ENCODE peak calls at places on chromosomes 6 and 20, in seven cellular contexts. N is NB4, U is K562, I is spleen, Q is body of pancreas, D is lower leg skin, G is heart left ventricle. L is an unnamed sample.
A peak's percentile ranks its signal among the peaks of the same experiment; 100 is the strongest.

GRCh38 chr6:125787791-125788190 is 3.0 kb upstream of the NCOA7 start:
- DNase-seq in N (no peak), U (peak; percentile 45), I (no peak), Q (no peak), D (no peak), G (no peak), L (no peak)

GRCh38 chr6:77474286-77474956 is 11.1 kb upstream of the HTR1B start:
- DNase-seq in N (no peak), U (no peak), I (no peak), Q (no peak), D (no peak), G (no peak), L (no peak)

GRCh38 chr6:89007209-89008001 is 44.0 kb upstream of the RNGTT start:
- DNase-seq in N (no peak), U (no peak), I (no peak), Q (no peak), D (no peak), G (no peak), L (no peak)

GRCh38 chr6:169084067-169084466 is 169.6 kb downstream of the THBS2 start:
- DNase-seq in N (no peak), U (no peak), I (no peak), Q (no peak), D (no peak), G (no peak), L (no peak)

GRCh38 chr6:42532038-42532669 is 31.7 kb upstream of the UBR2 start:
- DNase-seq in N (peak; percentile 86), U (peak; percentile 79), I (no peak), Q (peak; percentile 45), D (no peak), G (no peak), L (no peak)

GRCh38 chr6:19891446-19891845 is 54.3 kb downstream of the ID4 start:
- DNase-seq in N (no peak), U (no peak), I (no peak), Q (no peak), D (no peak), G (no peak), L (no peak)

GRCh38 chr6:39231844-39232243 is 2.6 kb upstream of the KCNK5 start:
- DNase-seq in N (no peak), U (no peak), I (peak; percentile 13), Q (no peak), D (no peak), G (no peak), L (no peak)

GRCh38 chr6:1856381-1856780 is 246.7 kb downstream of the FOXC1 start:
- DNase-seq in N (no peak), U (no peak), I (no peak), Q (no peak), D (no peak), G (no peak), L (no peak)

GRCh38 chr20:31673435-31673834 is 35.7 kb downstream of the COX4I2 start:
- DNase-seq in N (no peak), U (no peak), I (no peak), Q (no peak), D (no peak), G (no peak), L (no peak)

DNA sequence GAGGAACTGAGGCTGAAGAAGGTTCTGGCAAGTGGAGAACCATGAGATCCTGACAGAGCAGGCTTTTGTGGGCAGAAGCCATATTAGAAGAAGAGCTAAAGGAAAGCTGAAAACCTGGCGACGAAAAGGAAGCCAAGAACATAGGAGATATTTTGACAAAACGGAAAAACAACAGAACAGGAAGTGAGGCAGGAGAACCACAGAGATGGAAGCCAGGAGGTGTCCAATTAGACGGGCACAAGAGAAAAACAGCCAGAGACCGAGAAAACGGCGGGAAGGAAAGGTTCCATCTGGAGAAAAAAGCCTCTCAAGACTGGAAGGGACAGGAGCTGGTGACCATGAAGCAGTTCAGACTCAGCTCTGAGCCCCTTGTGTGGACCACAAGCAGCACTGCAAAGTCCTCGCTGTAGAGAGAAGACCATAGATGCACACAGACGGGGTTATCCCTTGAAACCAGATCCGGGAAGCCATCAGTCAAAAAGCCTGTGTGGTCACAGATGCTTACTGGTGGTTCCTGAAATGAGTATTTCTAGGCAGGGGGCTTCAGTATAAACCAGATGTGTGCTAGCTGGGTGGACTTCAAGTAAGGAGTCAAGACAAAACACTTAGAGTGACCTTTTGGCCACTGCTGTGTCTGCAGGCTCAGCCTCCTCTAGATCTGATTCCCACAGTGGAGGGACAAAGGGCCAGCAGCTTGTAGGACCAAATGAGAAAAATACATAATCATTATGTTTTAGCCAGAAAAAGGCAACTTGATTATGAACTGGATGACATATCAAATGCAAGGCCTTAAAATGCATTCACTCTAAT is 30.7 kb downstream of the SSR1 start:
- DNase-seq in N (no peak), U (no peak), I (no peak), Q (no peak), D (no peak), G (no peak), L (no peak)
- TF ChIP-seq POLR2A in N (no peak), U (peak; percentile 39), I (no peak), Q (no peak), D (no peak), G (no peak), L (no peak)

DNA sequence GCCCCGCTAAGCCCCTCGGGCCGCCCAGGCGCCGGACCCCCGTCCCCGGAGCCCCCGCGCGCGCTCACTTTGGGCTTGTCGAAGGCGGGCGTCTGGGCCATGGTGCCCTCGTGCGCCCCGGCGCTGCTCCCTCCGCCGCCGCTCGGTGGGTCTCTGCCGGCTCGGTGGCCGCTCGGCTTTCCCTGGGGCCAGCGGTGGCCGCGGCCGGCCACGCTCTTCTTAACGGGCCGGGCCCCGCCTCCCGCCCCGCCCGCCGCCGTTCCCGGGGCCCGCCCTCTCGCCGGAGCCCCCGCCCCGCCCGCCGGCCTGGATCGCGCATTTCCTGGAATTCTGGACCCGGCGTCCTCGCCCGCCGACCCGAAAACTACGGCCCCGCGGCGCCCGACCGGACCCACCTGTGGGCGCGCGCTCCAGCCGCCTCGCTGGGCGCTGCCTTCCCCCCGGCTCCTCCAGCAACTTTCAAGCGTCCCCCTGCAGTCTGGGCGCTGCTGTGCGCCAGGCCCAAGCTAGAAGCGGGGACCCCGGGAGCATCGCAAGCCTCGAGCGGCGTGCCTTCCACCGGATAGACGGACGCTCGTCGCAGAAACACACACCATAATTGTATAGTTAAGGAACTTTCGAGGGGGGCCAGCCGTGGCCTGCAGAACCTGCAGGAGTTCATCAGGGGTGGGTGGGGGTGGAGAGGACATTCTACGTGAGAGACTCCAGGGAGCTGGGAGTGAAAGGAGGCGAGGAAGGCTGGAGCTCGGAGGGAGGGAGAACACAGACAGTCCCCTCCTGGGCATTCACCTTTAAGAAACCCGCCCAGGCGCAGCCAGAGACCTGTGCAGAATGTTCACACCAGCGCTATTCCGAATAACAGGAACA is at the start of gene ADA:
- DNase-seq in N (peak; percentile 73), U (peak; percentile 66), I (peak; percentile 90), Q (peak; percentile 56), D (no peak), G (peak; percentile 73), L (no peak)
- TF ChIP-seq POLR2A in N (peak; percentile 40), U (no peak), I (no peak), Q (no peak), D (no peak), G (peak; percentile 67), L (no peak)

DNA sequence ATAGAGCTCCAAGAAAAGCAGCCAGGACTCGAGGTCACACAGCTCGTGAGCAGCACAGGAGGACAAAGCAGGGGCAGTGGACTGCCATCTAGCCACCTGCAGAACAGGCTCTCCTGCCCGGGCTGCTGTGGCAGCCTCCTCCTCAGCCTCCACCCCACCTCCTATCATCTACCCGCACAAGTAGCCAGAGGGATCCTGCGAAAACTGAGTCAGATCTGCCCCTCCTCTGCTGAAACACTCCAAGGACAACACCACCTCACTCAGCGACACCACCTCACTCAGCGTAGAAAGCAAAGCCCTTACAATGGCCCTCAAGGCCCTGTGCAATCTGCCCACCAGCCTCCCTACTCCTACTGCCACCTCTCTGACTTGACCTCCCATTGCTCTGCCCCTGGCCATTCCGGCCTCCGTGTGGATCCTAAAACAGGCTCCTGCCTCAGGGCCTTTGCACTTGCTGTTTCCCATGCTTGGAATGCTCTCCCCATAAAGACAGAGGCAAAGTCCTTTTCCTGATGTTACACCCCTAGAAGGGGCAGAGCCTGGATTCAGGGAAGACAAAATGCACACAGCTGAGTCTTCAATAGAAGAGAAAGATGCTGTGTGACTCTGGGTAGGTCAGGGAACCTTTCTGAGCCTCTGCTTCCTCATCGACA is 19.3 kb downstream of the PREX1 start:
- DNase-seq in N (no peak), U (no peak), I (peak; percentile 51), Q (no peak), D (no peak), G (no peak), L (no peak)
- TF ChIP-seq POLR2A in N (no peak), U (no peak), I (no peak), Q (no peak), D (no peak), G (no peak), L (no peak)

DNA sequence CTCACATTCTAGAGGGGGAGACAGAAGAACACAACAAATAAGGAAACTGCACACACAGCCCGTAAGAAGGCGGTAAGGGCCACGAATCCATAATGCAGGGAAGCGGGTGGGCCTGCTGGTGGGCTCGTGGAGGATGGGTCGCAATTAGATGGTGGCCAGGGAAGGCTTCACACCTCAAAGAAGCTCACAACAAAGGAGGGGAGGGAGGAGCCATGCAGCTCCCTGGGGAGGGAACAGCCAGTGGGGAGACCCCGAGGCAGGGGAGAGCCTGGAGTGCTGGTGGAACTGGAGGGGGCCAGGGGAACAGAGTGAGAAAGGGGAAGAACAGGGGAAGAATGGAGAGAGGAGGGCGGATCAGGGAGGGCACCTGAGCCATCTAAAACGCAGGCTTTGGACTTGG is 13.4 kb downstream of the SRC start:
- DNase-seq in N (no peak), U (no peak), I (peak; percentile 30), Q (no peak), D (no peak), G (no peak), L (no peak)
- TF ChIP-seq POLR2A in N (no peak), U (no peak), I (no peak), Q (no peak), D (no peak), G (no peak), L (no peak)

DNA sequence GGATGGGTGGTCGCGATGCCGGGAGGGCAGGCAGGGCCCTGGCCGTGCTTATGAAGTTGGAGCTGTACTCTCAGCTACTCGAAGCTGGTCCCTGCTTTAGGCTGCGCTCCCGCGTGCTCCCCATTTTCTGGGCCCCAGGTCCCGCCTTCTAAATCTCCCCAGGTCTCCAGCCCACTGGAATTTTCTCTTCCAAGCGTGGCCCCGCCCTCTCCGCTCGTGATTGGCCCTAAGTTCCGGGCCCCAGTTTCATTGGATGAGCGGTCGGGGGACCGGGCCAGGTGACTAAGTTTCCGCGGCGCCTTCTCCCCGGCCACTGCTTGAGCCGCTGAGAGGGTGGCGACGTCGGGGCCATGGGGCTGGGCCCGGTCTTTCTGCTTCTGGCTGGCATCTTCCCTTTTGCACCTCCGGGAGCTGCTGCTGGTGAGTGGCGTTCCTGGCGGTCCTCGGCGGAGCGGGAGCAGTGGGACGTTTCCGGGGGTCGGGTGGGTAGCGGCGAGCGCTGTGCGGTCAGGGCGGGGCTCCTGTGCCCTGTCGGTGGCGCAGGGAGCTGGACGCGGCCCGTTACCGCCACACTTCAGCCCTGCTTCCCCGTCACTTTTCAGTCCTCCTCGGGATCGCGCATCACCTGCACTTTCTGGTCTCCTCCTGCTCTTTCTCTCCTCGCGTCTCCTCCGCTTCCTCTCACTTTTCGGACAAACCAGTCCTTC is at the start of gene MICA:
- DNase-seq in N (peak; percentile 86), U (peak; percentile 96), I (peak; percentile 94), Q (peak; percentile 91), D (peak; percentile 89), G (peak; percentile 93), L (peak; percentile 95)
- TF ChIP-seq POLR2A in N (no peak), U (peak; percentile 81), I (no peak), Q (peak; percentile 73), D (no peak), G (peak; percentile 81), L (peak; percentile 61)

L was measured in vagina.